ENCODE peak calls at places on chromosomes 13 and 19, in six cellular contexts. F, J, G, Q, Y and C are unnamed samples.
A peak's percentile ranks its signal among the peaks of the same experiment; 100 is the strongest.

GRCh38 chr19:15248648-15249559 is 16.7 kb upstream of the EPHX3 start:
- DNase-seq in F (no peak), J (peak; percentile 92), G (peak; percentile 87), Q (peak; percentile 77), Y (no peak), C (peak; percentile 89)

GRCh38 chr13:52922961-52923360 is 74.5 kb upstream of the PCDH8 start:
- DNase-seq in F (no peak), J (no peak), G (no peak), Q (no peak), Y (no peak), C (no peak)

GRCh38 chr13:24063281-24063851 is 97.2 kb upstream of the SPATA13 start:
- DNase-seq in F (no peak), J (peak; percentile 22), G (peak; percentile 43), Q (no peak), Y (no peak), C (peak; percentile 38)

GRCh38 chr13:24727731-24728601 is 36.0 kb upstream of the RNF17 start:
- DNase-seq in F (peak; percentile 50), J (peak; percentile 96), G (peak; percentile 66), Q (peak; percentile 79), Y (peak; percentile 57), C (no peak)

GRCh38 chr13:39317284-39317683 is 279.0 kb downstream of the NHLRC3 start:
- DNase-seq in F (no peak), J (peak; percentile 84), G (peak; percentile 52), Q (peak; percentile 16), Y (no peak), C (peak; percentile 37)

GRCh38 chr13:112740502-112741131 is 50.8 kb downstream of the ATP11A start:
- DNase-seq in F (no peak), J (peak; percentile 80), G (peak; percentile 79), Q (peak; percentile 59), Y (no peak), C (peak; percentile 85)

GRCh38 chr13:30892966-30893365 is 13.1 kb upstream of the MEDAG start:
- DNase-seq in F (no peak), J (peak; percentile 85), G (peak; percentile 70), Q (no peak), Y (no peak), C (no peak)

GRCh38 chr13:51958217-51958547 is 53.1 kb downstream of the ATP7B start:
- DNase-seq in F (no peak), J (no peak), G (no peak), Q (no peak), Y (no peak), C (no peak)

GRCh38 chr19:13151605-13152355 is 1.6 kb downstream of the IER2 start:
- DNase-seq in F (peak; percentile 93), J (peak; percentile 98), G (peak; percentile 98), Q (peak; percentile 95), Y (peak; percentile 96), C (peak; percentile 98)

GRCh38 chr13:54373211-54373610 is 1344.6 kb downstream of the OLFM4 start:
- DNase-seq in F (no peak), J (no peak), G (no peak), Q (no peak), Y (no peak), C (no peak)

GRCh38 chr13:27170221-27170520 is 1.4 kb downstream of the USP12 start:
- DNase-seq in F (no peak), J (peak; percentile 80), G (no peak), Q (peak; percentile 30), Y (no peak), C (no peak)

GRCh38 chr19:32652893-32653625 is 21.9 kb downstream of the ANKRD27 start:
- DNase-seq in F (no peak), J (peak; percentile 72), G (peak; percentile 89), Q (peak; percentile 46), Y (no peak), C (peak; percentile 81)

GRCh38 chr19:16226184-16226591 is 28.5 kb downstream of the AP1M1 start:
- DNase-seq in F (no peak), J (no peak), G (no peak), Q (no peak), Y (no peak), C (no peak)

GRCh38 chr13:24065172-24065571 is 95.3 kb upstream of the SPATA13 start:
- DNase-seq in F (no peak), J (no peak), G (no peak), Q (no peak), Y (no peak), C (no peak)

GRCh38 chr19:56476671-56477428 is at the start of gene ZNF667:
- DNase-seq in F (no peak), J (peak; percentile 38), G (peak; percentile 36), Q (peak; percentile 29), Y (no peak), C (peak; percentile 18)

GRCh38 chr13:112892759-112893569 is 76.0 kb upstream of the MCF2L start:
- DNase-seq in F (no peak), J (no peak), G (peak; percentile 15), Q (peak; percentile 49), Y (no peak), C (no peak)

GRCh38 chr13:25654332-25654731 is 282.6 kb downstream of the ATP8A2 start:
- DNase-seq in F (no peak), J (no peak), G (no peak), Q (no peak), Y (no peak), C (no peak)

GRCh38 chr19:898663-899062 is 5.4 kb downstream of the RNU6-9 start:
- DNase-seq in F (no peak), J (no peak), G (no peak), Q (no peak), Y (no peak), C (no peak)

GRCh38 chr13:100549316-100549715 is 39.3 kb downstream of the GGACT start:
- DNase-seq in F (no peak), J (no peak), G (no peak), Q (no peak), Y (no peak), C (no peak)

GRCh38 chr19:13118424-13119193 is 545 bp downstream of the NACC1 start:
- DNase-seq in F (no peak), J (peak; percentile 52), G (peak; percentile 59), Q (no peak), Y (peak; percentile 81), C (peak; percentile 43)

GRCh38 chr19:18701250-18701608 is 17.7 kb downstream of the CRTC1 start:
- DNase-seq in F (no peak), J (no peak), G (no peak), Q (no peak), Y (no peak), C (no peak)

GRCh38 chr19:18425515-18426415 is 6.6 kb downstream of the SSBP4 start:
- DNase-seq in F (no peak), J (peak; percentile 55), G (peak; percentile 70), Q (no peak), Y (no peak), C (peak; percentile 78)

GRCh38 chr19:41351339-41352245 is 2.1 kb downstream of the TGFB1 start:
- DNase-seq in F (peak; percentile 68), J (peak; percentile 55), G (peak; percentile 81), Q (peak; percentile 73), Y (no peak), C (peak; percentile 75)

GRCh38 chr13:44989941-44990340 is 603 bp downstream of the GPALPP1 start:
- DNase-seq in F (no peak), J (no peak), G (no peak), Q (no peak), Y (no peak), C (no peak)

GRCh38 chr19:49866933-49867782 is at the start of gene PNKP:
- DNase-seq in F (peak; percentile 82), J (peak; percentile 92), G (peak; percentile 96), Q (peak; percentile 92), Y (no peak), C (peak; percentile 91)

GRCh38 chr19:6417713-6418561 is 6.7 kb downstream of the KHSRP start:
- DNase-seq in F (no peak), J (peak; percentile 19), G (no peak), Q (peak; percentile 80), Y (no peak), C (no peak)

GRCh38 chr19:45753548-45753947 is 15.5 kb downstream of the SIX5 start:
- DNase-seq in F (no peak), J (no peak), G (no peak), Q (no peak), Y (no peak), C (no peak)

GRCh38 chr13:113934576-113934975 is 39.3 kb downstream of the C13orf46 start:
- DNase-seq in F (no peak), J (no peak), G (no peak), Q (no peak), Y (no peak), C (no peak)

GRCh38 chr19:16901491-16902175 is 12.8 kb downstream of the F2RL3 start:
- DNase-seq in F (no peak), J (no peak), G (no peak), Q (peak; percentile 48), Y (no peak), C (no peak)

GRCh38 chr19:2462635-2463421 is 6.1 kb upstream of the LMNB2 start:
- DNase-seq in F (no peak), J (peak; percentile 96), G (peak; percentile 92), Q (peak; percentile 91), Y (peak; percentile 99), C (peak; percentile 90)

GRCh38 chr13:113202912-113203311 is 5.6 kb downstream of the PCID2 start:
- DNase-seq in F (no peak), J (no peak), G (no peak), Q (no peak), Y (no peak), C (no peak)

GRCh38 chr19:39237200-39238184 is 7.3 kb downstream of the IFNL3 start:
- DNase-seq in F (no peak), J (no peak), G (no peak), Q (no peak), Y (no peak), C (no peak)